ENCODE peak calls at places on chromosomes 11 and 22, in seven cellular contexts. One of them, this sample, is unnamed.

GRCh38 chr11:35066783-35067476 is 72.0 kb upstream of the CD44 start:
- DNase-seq in fibroblast of lung: no peak
- DNase-seq in IMR-90: no peak
- DNase-seq in neural progenitor cell: no peak
- DNase-seq in endodermal cell: no peak
- DNase-seq in astrocyte: no peak
- DNase-seq in PC-3: no peak
- DNase-seq in this sample: no peak

GRCh38 chr22:19181786-19182471 is 3.4 kb upstream of the SLC25A1 start:
- DNase-seq in IMR-90: no peak
- DNase-seq in PC-3: no peak
- DNase-seq in fibroblast of lung: no peak
- DNase-seq in neural progenitor cell: no peak
- DNase-seq in astrocyte: no peak
- DNase-seq in endodermal cell: no peak
- DNase-seq in this sample: no peak

GRCh38 chr22:50676211-50676636 is 3.6 kb downstream of the SHANK3 start:
- DNase-seq in astrocyte: no peak
- DNase-seq in endodermal cell: no peak
- DNase-seq in fibroblast of lung: no peak
- DNase-seq in IMR-90: no peak
- DNase-seq in PC-3: no peak
- DNase-seq in neural progenitor cell: no peak
- DNase-seq in this sample: no peak

GRCh38 chr11:70233511-70233919 is 30.4 kb downstream of the FADD start:
- DNase-seq in endodermal cell: no peak
- DNase-seq in IMR-90: peak
- DNase-seq in fibroblast of lung: peak
- DNase-seq in PC-3: peak
- DNase-seq in astrocyte: peak
- DNase-seq in neural progenitor cell: no peak
- DNase-seq in this sample: peak

GRCh38 chr11:2096919-2097301 is 42.3 kb downstream of the IGF2 start:
- DNase-seq in PC-3: no peak
- DNase-seq in neural progenitor cell: no peak
- DNase-seq in IMR-90: no peak
- DNase-seq in astrocyte: no peak
- DNase-seq in fibroblast of lung: no peak
- DNase-seq in endodermal cell: no peak
- DNase-seq in this sample: peak

GRCh38 chr11:1891831-1892115 is at the start of gene PRR33:
- DNase-seq in neural progenitor cell: no peak
- DNase-seq in PC-3: no peak
- DNase-seq in astrocyte: no peak
- DNase-seq in endodermal cell: no peak
- DNase-seq in fibroblast of lung: no peak
- DNase-seq in IMR-90: no peak
- DNase-seq in this sample: no peak

GRCh38 chr11:86955111-86955673 is at the start of gene FZD4:
- DNase-seq in endodermal cell: peak
- DNase-seq in IMR-90: peak
- DNase-seq in PC-3: peak
- DNase-seq in astrocyte: peak
- DNase-seq in neural progenitor cell: peak
- DNase-seq in fibroblast of lung: peak
- DNase-seq in this sample: peak

GRCh38 chr11:130047141-130047540 is 22.6 kb upstream of the APLP2 start:
- DNase-seq in fibroblast of lung: no peak
- DNase-seq in neural progenitor cell: no peak
- DNase-seq in astrocyte: no peak
- DNase-seq in endodermal cell: no peak
- DNase-seq in IMR-90: peak
- DNase-seq in PC-3: no peak
- DNase-seq in this sample: no peak

GRCh38 chr11:124983674-124984511 is 29.9 kb downstream of the CCDC15 start:
- DNase-seq in neural progenitor cell: no peak
- DNase-seq in fibroblast of lung: no peak
- DNase-seq in endodermal cell: no peak
- DNase-seq in PC-3: no peak
- DNase-seq in IMR-90: no peak
- DNase-seq in astrocyte: no peak
- DNase-seq in this sample: no peak

GRCh38 chr11:106956887-106957505 is 61.3 kb downstream of the GUCY1A2 start:
- DNase-seq in neural progenitor cell: peak
- DNase-seq in IMR-90: no peak
- DNase-seq in fibroblast of lung: no peak
- DNase-seq in astrocyte: no peak
- DNase-seq in PC-3: no peak
- DNase-seq in endodermal cell: peak
- DNase-seq in this sample: no peak

GRCh38 chr11:131691558-131692041 is 321.2 kb downstream of the NTM start:
- DNase-seq in IMR-90: peak
- DNase-seq in neural progenitor cell: peak
- DNase-seq in fibroblast of lung: peak
- DNase-seq in PC-3: peak
- DNase-seq in astrocyte: no peak
- DNase-seq in endodermal cell: peak
- DNase-seq in this sample: peak

GRCh38 chr22:25741692-25742626 is at the start of gene MYO18B:
- DNase-seq in fibroblast of lung: no peak
- DNase-seq in neural progenitor cell: no peak
- DNase-seq in IMR-90: no peak
- DNase-seq in astrocyte: peak
- DNase-seq in PC-3: no peak
- DNase-seq in endodermal cell: no peak
- DNase-seq in this sample: no peak

GRCh38 chr11:105524286-105524685 is 85.6 kb upstream of the GRIA4 start:
- DNase-seq in astrocyte: no peak
- DNase-seq in IMR-90: no peak
- DNase-seq in PC-3: peak
- DNase-seq in fibroblast of lung: no peak
- DNase-seq in endodermal cell: no peak
- DNase-seq in neural progenitor cell: peak
- DNase-seq in this sample: peak

GRCh38 chr22:24002849-24003248 is 2.4 kb downstream of the GSTT4 start:
- DNase-seq in fibroblast of lung: no peak
- DNase-seq in IMR-90: no peak
- DNase-seq in PC-3: no peak
- DNase-seq in astrocyte: no peak
- DNase-seq in neural progenitor cell: no peak
- DNase-seq in endodermal cell: no peak
- DNase-seq in this sample: no peak

GRCh38 chr11:1087961-1088926 is 13.6 kb downstream of the MUC2 start:
- DNase-seq in fibroblast of lung: no peak
- DNase-seq in astrocyte: no peak
- DNase-seq in PC-3: no peak
- DNase-seq in neural progenitor cell: no peak
- DNase-seq in IMR-90: no peak
- DNase-seq in endodermal cell: peak
- DNase-seq in this sample: no peak

GRCh38 chr11:44275961-44276550 is 33.9 kb downstream of the ALX4 start:
- DNase-seq in IMR-90: no peak
- DNase-seq in astrocyte: no peak
- DNase-seq in fibroblast of lung: no peak
- DNase-seq in endodermal cell: no peak
- DNase-seq in neural progenitor cell: no peak
- DNase-seq in PC-3: no peak
- DNase-seq in this sample: no peak

GRCh38 chr11:27857014-27857413 is 156.8 kb upstream of the BDNF start:
- DNase-seq in IMR-90: no peak
- DNase-seq in fibroblast of lung: no peak
- DNase-seq in astrocyte: no peak
- DNase-seq in neural progenitor cell: no peak
- DNase-seq in PC-3: peak
- DNase-seq in endodermal cell: no peak
- DNase-seq in this sample: no peak

GRCh38 chr11:13826505-13827278 is 135.8 kb upstream of the SPON1 start:
- DNase-seq in astrocyte: peak
- DNase-seq in PC-3: peak
- DNase-seq in IMR-90: no peak
- DNase-seq in fibroblast of lung: peak
- DNase-seq in neural progenitor cell: no peak
- DNase-seq in endodermal cell: no peak
- DNase-seq in this sample: no peak

GRCh38 chr11:13233173-13233572 is 44.4 kb upstream of the BMAL1 start:
- DNase-seq in astrocyte: no peak
- DNase-seq in neural progenitor cell: no peak
- DNase-seq in PC-3: no peak
- DNase-seq in fibroblast of lung: no peak
- DNase-seq in endodermal cell: no peak
- DNase-seq in IMR-90: no peak
- DNase-seq in this sample: no peak

GRCh38 chr11:123430736-123431356 is 777 bp downstream of the GRAMD1B start:
- DNase-seq in astrocyte: peak
- DNase-seq in neural progenitor cell: peak
- DNase-seq in IMR-90: peak
- DNase-seq in PC-3: peak
- DNase-seq in fibroblast of lung: peak
- DNase-seq in endodermal cell: peak
- DNase-seq in this sample: peak

GRCh38 chr11:117985953-117986887 is at the start of gene IL10RA:
- DNase-seq in astrocyte: peak
- DNase-seq in fibroblast of lung: peak
- DNase-seq in PC-3: no peak
- DNase-seq in endodermal cell: peak
- DNase-seq in IMR-90: peak
- DNase-seq in neural progenitor cell: peak
- DNase-seq in this sample: peak

GRCh38 chr11:27619039-27619438 is 81.2 kb downstream of the BDNF start:
- DNase-seq in endodermal cell: no peak
- DNase-seq in fibroblast of lung: no peak
- DNase-seq in PC-3: peak
- DNase-seq in neural progenitor cell: no peak
- DNase-seq in astrocyte: no peak
- DNase-seq in IMR-90: peak
- DNase-seq in this sample: no peak

GRCh38 chr11:45817191-45817590 is 12.2 kb downstream of the SLC35C1 start:
- DNase-seq in PC-3: no peak
- DNase-seq in fibroblast of lung: no peak
- DNase-seq in endodermal cell: no peak
- DNase-seq in IMR-90: no peak
- DNase-seq in neural progenitor cell: no peak
- DNase-seq in astrocyte: no peak
- DNase-seq in this sample: no peak

GRCh38 chr11:43269229-43269928 is 42.4 kb upstream of the API5 start:
- DNase-seq in neural progenitor cell: peak
- DNase-seq in endodermal cell: peak
- DNase-seq in PC-3: no peak
- DNase-seq in astrocyte: no peak
- DNase-seq in IMR-90: no peak
- DNase-seq in fibroblast of lung: no peak
- DNase-seq in this sample: no peak

GRCh38 chr22:33139937-33140336 is 81.8 kb upstream of the SYN3 start:
- DNase-seq in IMR-90: no peak
- DNase-seq in fibroblast of lung: no peak
- DNase-seq in neural progenitor cell: no peak
- DNase-seq in PC-3: no peak
- DNase-seq in astrocyte: no peak
- DNase-seq in endodermal cell: no peak
- DNase-seq in this sample: no peak

GRCh38 chr11:71999360-71999759 is 651 bp downstream of the IL18BP start:
- DNase-seq in fibroblast of lung: peak
- DNase-seq in astrocyte: no peak
- DNase-seq in IMR-90: peak
- DNase-seq in endodermal cell: no peak
- DNase-seq in neural progenitor cell: no peak
- DNase-seq in PC-3: no peak
- DNase-seq in this sample: peak
- H3K9ac ChIP-seq in fibroblast of lung: no peak
- H3K9ac ChIP-seq in astrocyte: no peak
- H3K9ac ChIP-seq in IMR-90: no peak
- H3K9ac ChIP-seq in endodermal cell: no peak
- H3K9ac ChIP-seq in neural progenitor cell: no peak
- H3K9ac ChIP-seq in PC-3: no peak
- H3K9ac ChIP-seq in this sample: peak

GRCh38 chr11:83072689-83073242 is 1.1 kb upstream of the RAB30 start:
- DNase-seq in IMR-90: no peak
- DNase-seq in endodermal cell: peak
- DNase-seq in PC-3: no peak
- DNase-seq in astrocyte: no peak
- DNase-seq in neural progenitor cell: peak
- DNase-seq in fibroblast of lung: no peak
- DNase-seq in this sample: no peak
- H3K9ac ChIP-seq in IMR-90: peak
- H3K9ac ChIP-seq in endodermal cell: peak
- H3K9ac ChIP-seq in PC-3: peak
- H3K9ac ChIP-seq in astrocyte: peak
- H3K9ac ChIP-seq in neural progenitor cell: peak
- H3K9ac ChIP-seq in fibroblast of lung: peak
- H3K9ac ChIP-seq in this sample: peak

GRCh38 chr11:77642228-77642627 is 4.6 kb upstream of the CLNS1A start:
- DNase-seq in astrocyte: no peak
- DNase-seq in IMR-90: no peak
- DNase-seq in endodermal cell: no peak
- DNase-seq in fibroblast of lung: no peak
- DNase-seq in neural progenitor cell: no peak
- DNase-seq in PC-3: no peak
- DNase-seq in this sample: no peak
- H3K9ac ChIP-seq in astrocyte: no peak
- H3K9ac ChIP-seq in IMR-90: no peak
- H3K9ac ChIP-seq in endodermal cell: no peak
- H3K9ac ChIP-seq in fibroblast of lung: no peak
- H3K9ac ChIP-seq in neural progenitor cell: no peak
- H3K9ac ChIP-seq in PC-3: no peak
- H3K9ac ChIP-seq in this sample: no peak

GRCh38 chr11:60775420-60775961 is 9.6 kb upstream of the MS4A10 start:
- DNase-seq in PC-3: peak
- DNase-seq in endodermal cell: peak
- DNase-seq in IMR-90: peak
- DNase-seq in neural progenitor cell: peak
- DNase-seq in astrocyte: peak
- DNase-seq in fibroblast of lung: peak
- DNase-seq in this sample: peak

GRCh38 chr11:60777572-60777971 is 7.6 kb upstream of the MS4A10 start:
- DNase-seq in PC-3: peak
- DNase-seq in fibroblast of lung: peak
- DNase-seq in astrocyte: peak
- DNase-seq in neural progenitor cell: no peak
- DNase-seq in IMR-90: peak
- DNase-seq in endodermal cell: no peak
- DNase-seq in this sample: peak

GRCh38 chr11:60774726-60775125 is 10.4 kb upstream of the MS4A10 start:
- DNase-seq in IMR-90: no peak
- DNase-seq in astrocyte: no peak
- DNase-seq in neural progenitor cell: no peak
- DNase-seq in endodermal cell: no peak
- DNase-seq in fibroblast of lung: no peak
- DNase-seq in PC-3: no peak
- DNase-seq in this sample: no peak

GRCh38 chr11:60776167-60776566 is 9.0 kb upstream of the MS4A10 start:
- DNase-seq in endodermal cell: no peak
- DNase-seq in fibroblast of lung: no peak
- DNase-seq in neural progenitor cell: no peak
- DNase-seq in PC-3: no peak
- DNase-seq in astrocyte: no peak
- DNase-seq in IMR-90: no peak
- DNase-seq in this sample: no peak

DNA sequence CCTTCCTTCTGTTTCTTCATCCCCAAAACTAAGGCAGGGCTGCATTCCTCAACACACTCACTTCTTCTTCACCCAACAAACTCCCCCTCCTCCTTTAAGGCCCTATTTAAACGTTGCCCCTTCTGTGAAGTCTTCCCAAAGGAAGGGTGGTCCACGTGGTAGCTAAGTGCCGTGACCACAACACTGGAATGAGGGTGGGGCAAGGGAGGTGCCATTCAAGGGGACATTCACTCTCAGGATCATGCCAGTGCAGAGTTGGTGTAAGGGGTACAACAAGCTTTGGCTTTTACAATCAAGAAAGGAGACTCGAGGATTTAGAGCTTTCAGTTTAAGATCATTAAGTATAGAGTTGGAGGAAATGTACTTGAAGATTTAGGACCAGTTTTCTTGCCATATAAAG is 8.0 kb upstream of the MS4A10 start:
- DNase-seq in IMR-90: no peak
- DNase-seq in PC-3: no peak
- DNase-seq in astrocyte: no peak
- DNase-seq in endodermal cell: no peak
- DNase-seq in fibroblast of lung: no peak
- DNase-seq in neural progenitor cell: no peak
- DNase-seq in this sample: no peak
- H3K9ac ChIP-seq in IMR-90: no peak
- H3K9ac ChIP-seq in PC-3: peak
- H3K9ac ChIP-seq in astrocyte: peak
- H3K9ac ChIP-seq in endodermal cell: no peak
- H3K9ac ChIP-seq in fibroblast of lung: no peak
- H3K9ac ChIP-seq in neural progenitor cell: no peak
- H3K9ac ChIP-seq in this sample: no peak